ENCODE peak calls at places on chromosome 9, in four cellular contexts. One of them, this sample, is unnamed. For H3K4me1, the result is how much of the 10 kb centered on the place peaks cover.

GRCh38 chr9:135299651-135300345 is 179.8 kb upstream of the PPP1R26 start:
- DNase-seq in fibroblast of lung: no peak
- DNase-seq in GM23248: no peak
- DNase-seq in IMR-90: no peak
- DNase-seq in this sample: peak

GRCh38 chr9:89386797-89387196 is 68.5 kb downstream of the SECISBP2 start:
- DNase-seq in fibroblast of lung: no peak
- DNase-seq in GM23248: no peak
- DNase-seq in IMR-90: no peak
- DNase-seq in this sample: no peak

GRCh38 chr9:78927099-78927940 is 630.4 kb downstream of the PSAT1 start:
- DNase-seq in fibroblast of lung: no peak
- DNase-seq in GM23248: no peak
- DNase-seq in IMR-90: no peak
- DNase-seq in this sample: no peak

GRCh38 chr9:121350993-121351561 is 19.0 kb downstream of the STOM start:
- DNase-seq in fibroblast of lung: peak
- DNase-seq in GM23248: peak
- DNase-seq in IMR-90: peak
- DNase-seq in this sample: peak

GRCh38 chr9:2727966-2728613 is 10.8 kb downstream of the KCNV2 start:
- DNase-seq in fibroblast of lung: peak
- DNase-seq in GM23248: peak
- DNase-seq in IMR-90: peak
- DNase-seq in this sample: peak

GRCh38 chr9:130268521-130269131 is 3.1 kb downstream of the HMCN2 start:
- DNase-seq in fibroblast of lung: no peak
- DNase-seq in GM23248: no peak
- DNase-seq in IMR-90: no peak
- DNase-seq in this sample: no peak

GRCh38 chr9:130535818-130536521 is 43.4 kb upstream of the FUBP3 start:
- DNase-seq in fibroblast of lung: peak
- DNase-seq in GM23248: peak
- DNase-seq in IMR-90: peak
- DNase-seq in this sample: peak

GRCh38 chr9:70257991-70258691 is 637 bp upstream of the SMC5 start:
- DNase-seq in fibroblast of lung: peak
- DNase-seq in GM23248: peak
- DNase-seq in IMR-90: peak
- DNase-seq in this sample: peak

GRCh38 chr9:117750401-117750800 is 46.2 kb downstream of the TLR4 start:
- DNase-seq in fibroblast of lung: no peak
- DNase-seq in GM23248: no peak
- DNase-seq in IMR-90: no peak
- DNase-seq in this sample: no peak

GRCh38 chr9:96061293-96061987 is 185.9 kb downstream of the ERCC6L2 start:
- DNase-seq in fibroblast of lung: peak
- DNase-seq in GM23248: peak
- DNase-seq in IMR-90: peak
- DNase-seq in this sample: peak

GRCh38 chr9:131111186-131111853 is 14.1 kb upstream of the NUP214 start:
- DNase-seq in fibroblast of lung: no peak
- DNase-seq in GM23248: peak
- DNase-seq in IMR-90: no peak
- DNase-seq in this sample: no peak

GRCh38 chr9:31137151-31137849 is 1247.1 kb upstream of the ACO1 start:
- DNase-seq in fibroblast of lung: peak
- DNase-seq in GM23248: peak
- DNase-seq in IMR-90: peak
- DNase-seq in this sample: peak

GRCh38 chr9:22446950-22447606 is 454 bp downstream of the DMRTA1 start:
- DNase-seq in fibroblast of lung: peak
- DNase-seq in GM23248: peak
- DNase-seq in IMR-90: peak
- DNase-seq in this sample: peak

GRCh38 chr9:93500571-93501298 is 47.4 kb upstream of the FAM120AOS start:
- DNase-seq in fibroblast of lung: no peak
- DNase-seq in GM23248: no peak
- DNase-seq in IMR-90: no peak
- DNase-seq in this sample: no peak

GRCh38 chr9:108048406-108049025 is 558.9 kb upstream of the KLF4 start:
- DNase-seq in fibroblast of lung: peak
- DNase-seq in GM23248: peak
- DNase-seq in IMR-90: no peak
- DNase-seq in this sample: no peak

GRCh38 chr9:95459867-95460626 is 56.7 kb downstream of the PTCH1 start:
- DNase-seq in fibroblast of lung: no peak
- DNase-seq in GM23248: no peak
- DNase-seq in IMR-90: peak
- DNase-seq in this sample: peak

GRCh38 chr9:108033976-108034964 is 544.7 kb upstream of the KLF4 start:
- DNase-seq in fibroblast of lung: peak
- DNase-seq in GM23248: peak
- DNase-seq in IMR-90: peak
- DNase-seq in this sample: no peak

GRCh38 chr9:76643399-76644117 is 120.7 kb upstream of the PCA3 start:
- DNase-seq in fibroblast of lung: no peak
- DNase-seq in GM23248: no peak
- DNase-seq in IMR-90: no peak
- DNase-seq in this sample: no peak

GRCh38 chr9:101462558-101462957 is 27.0 kb upstream of the ALDOB start:
- DNase-seq in fibroblast of lung: peak
- DNase-seq in GM23248: no peak
- DNase-seq in IMR-90: peak
- DNase-seq in this sample: no peak

GRCh38 chr9:111163738-111164399 is 125.6 kb upstream of the LPAR1 start:
- DNase-seq in fibroblast of lung: no peak
- DNase-seq in GM23248: peak
- DNase-seq in IMR-90: peak
- DNase-seq in this sample: no peak

GRCh38 chr9:4353236-4353635 is 53.4 kb upstream of the GLIS3 start:
- DNase-seq in fibroblast of lung: no peak
- DNase-seq in GM23248: peak
- DNase-seq in IMR-90: no peak
- DNase-seq in this sample: peak

GRCh38 chr9:109121218-109121796 is 1.6 kb upstream of the TMEM245 start:
- DNase-seq in fibroblast of lung: no peak
- DNase-seq in GM23248: no peak
- DNase-seq in IMR-90: no peak
- DNase-seq in this sample: no peak

GRCh38 chr9:21060919-21061561 is 16.7 kb downstream of the IFNB1 start:
- DNase-seq in fibroblast of lung: peak
- DNase-seq in GM23248: peak
- DNase-seq in IMR-90: peak
- DNase-seq in this sample: peak

GRCh38 chr9:120868676-120869359 is 8.2 kb downstream of the PHF19 start:
- DNase-seq in fibroblast of lung: peak
- DNase-seq in GM23248: peak
- DNase-seq in IMR-90: peak
- DNase-seq in this sample: peak

GRCh38 chr9:120932086-120932818 is 5.7 kb upstream of the TRAF1 start:
- DNase-seq in fibroblast of lung: no peak
- DNase-seq in GM23248: no peak
- DNase-seq in IMR-90: no peak
- DNase-seq in this sample: no peak

GRCh38 chr9:117768740-117769400 is 64.7 kb downstream of the TLR4 start:
- DNase-seq in fibroblast of lung: peak
- DNase-seq in GM23248: peak
- DNase-seq in IMR-90: no peak
- DNase-seq in this sample: no peak

GRCh38 chr9:77170991-77171699 is 6.2 kb upstream of the VPS13A start:
- DNase-seq in fibroblast of lung: no peak
- DNase-seq in GM23248: no peak
- DNase-seq in IMR-90: no peak
- DNase-seq in this sample: peak

GRCh38 chr9:32584784-32585183 is 11.8 kb upstream of the NDUFB6 start:
- DNase-seq in fibroblast of lung: no peak
- DNase-seq in GM23248: peak
- DNase-seq in IMR-90: peak
- DNase-seq in this sample: no peak

GRCh38 chr9:116425244-116425643 is 261.9 kb upstream of the TRIM32 start:
- DNase-seq in fibroblast of lung: no peak
- DNase-seq in GM23248: no peak
- DNase-seq in IMR-90: no peak
- DNase-seq in this sample: no peak

GRCh38 chr9:112193562-112194288 is 18.6 kb upstream of the SUSD1 start:
- DNase-seq in fibroblast of lung: no peak
- DNase-seq in GM23248: no peak
- DNase-seq in IMR-90: no peak
- DNase-seq in this sample: no peak

GRCh38 chr9:2170737-2171136 is 155.6 kb downstream of the SMARCA2 start:
- DNase-seq in fibroblast of lung: no peak
- DNase-seq in GM23248: no peak
- DNase-seq in IMR-90: no peak
- DNase-seq in this sample: no peak

GRCh38 chr9:115042781-115043509 is 75.0 kb downstream of the TNC start:
- DNase-seq in fibroblast of lung: no peak
- DNase-seq in GM23248: peak
- DNase-seq in IMR-90: no peak
- DNase-seq in this sample: no peak
- H3K4me2 ChIP-seq in fibroblast of lung: no peak
- H3K4me2 ChIP-seq in GM23248: no peak
- H3K4me2 ChIP-seq in IMR-90: no peak
- H3K4me2 ChIP-seq in this sample: no peak

GRCh38 chr9:113530022-113530635 is 66.6 kb downstream of the RGS3 start:
- DNase-seq in fibroblast of lung: no peak
- DNase-seq in GM23248: no peak
- DNase-seq in IMR-90: no peak
- DNase-seq in this sample: no peak

GRCh38 chr9:113530942-113531341 is 67.4 kb downstream of the RGS3 start:
- DNase-seq in fibroblast of lung: no peak
- DNase-seq in GM23248: no peak
- DNase-seq in IMR-90: no peak
- DNase-seq in this sample: no peak

GRCh38 chr9:113528088-113528487 is 64.6 kb downstream of the RGS3 start:
- DNase-seq in fibroblast of lung: no peak
- DNase-seq in GM23248: no peak
- DNase-seq in IMR-90: no peak
- DNase-seq in this sample: no peak

GRCh38 chr9:113528811-113529210 is 65.3 kb downstream of the RGS3 start:
- DNase-seq in fibroblast of lung: no peak
- DNase-seq in GM23248: no peak
- DNase-seq in IMR-90: no peak
- DNase-seq in this sample: no peak

DNA sequence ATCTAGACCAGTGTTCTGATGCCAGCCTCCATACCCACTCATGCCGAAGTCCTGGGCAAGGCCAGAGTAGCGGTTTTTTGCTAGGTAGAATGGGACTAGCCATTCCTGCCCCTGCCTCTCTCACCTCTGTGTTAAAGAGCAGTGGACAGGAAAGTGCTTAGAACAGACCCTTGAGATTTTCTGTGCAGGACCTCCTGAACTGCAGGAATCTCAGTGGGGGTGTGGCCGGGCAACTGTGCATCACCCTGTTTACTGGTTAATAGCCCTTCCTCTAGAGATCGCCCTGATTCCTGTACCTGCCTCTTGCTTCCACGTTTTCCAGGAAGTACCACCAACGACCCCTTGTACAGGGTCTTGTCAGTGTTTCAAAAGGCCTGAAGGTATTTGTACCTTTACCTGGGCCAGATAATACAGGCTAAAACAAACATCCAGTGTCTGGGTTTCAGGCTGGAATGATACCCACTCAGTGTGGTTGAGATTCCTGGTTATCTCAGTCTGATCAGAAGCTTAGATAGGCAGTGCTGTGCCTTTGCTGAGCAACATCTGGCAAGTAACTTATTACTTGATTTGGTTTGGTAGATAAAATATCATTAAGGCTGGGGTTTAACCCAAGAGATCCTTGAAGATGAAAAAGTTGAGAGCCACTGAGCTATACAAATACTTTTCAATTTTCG is 65.9 kb downstream of the RGS3 start:
- DNase-seq in fibroblast of lung: no peak
- DNase-seq in GM23248: no peak
- DNase-seq in IMR-90: no peak
- DNase-seq in this sample: no peak
- H3K4me1 ChIP-seq in fibroblast of lung: under half
- H3K4me1 ChIP-seq in GM23248: under half
- H3K4me1 ChIP-seq in IMR-90: under half
- H3K4me1 ChIP-seq in this sample: under half

GRCh38 chr9:13816837-13817236 is 497.1 kb downstream of the NFIB start:
- DNase-seq in fibroblast of lung: no peak
- DNase-seq in GM23248: peak
- DNase-seq in IMR-90: no peak
- DNase-seq in this sample: no peak

GRCh38 chr9:13815001-13815400 is 498.9 kb downstream of the NFIB start:
- DNase-seq in fibroblast of lung: no peak
- DNase-seq in GM23248: no peak
- DNase-seq in IMR-90: no peak
- DNase-seq in this sample: no peak

GRCh38 chr9:13810510-13810909 is 503.4 kb downstream of the NFIB start:
- DNase-seq in fibroblast of lung: peak
- DNase-seq in GM23248: peak
- DNase-seq in IMR-90: no peak
- DNase-seq in this sample: no peak

GRCh38 chr9:13806731-13807130 is 507.2 kb downstream of the NFIB start:
- DNase-seq in fibroblast of lung: no peak
- DNase-seq in GM23248: no peak
- DNase-seq in IMR-90: no peak
- DNase-seq in this sample: no peak

DNA sequence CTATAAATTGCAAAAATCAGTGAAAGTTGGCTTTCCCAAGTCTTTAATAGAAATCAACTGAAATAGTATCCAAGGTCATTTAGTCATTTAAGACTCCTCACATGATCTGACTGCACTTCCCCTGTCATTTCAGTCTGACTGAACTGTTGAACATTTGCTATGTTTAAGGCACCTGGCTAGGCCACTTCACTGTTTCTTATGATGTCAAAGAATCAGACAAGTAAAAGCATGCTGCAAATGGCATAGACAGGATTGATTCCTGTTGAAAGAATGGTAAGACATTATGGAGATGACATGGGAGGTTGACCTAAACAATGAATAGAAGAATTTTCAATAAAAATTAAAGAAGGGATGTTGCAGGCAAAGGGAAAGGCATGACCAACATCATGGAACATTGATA is 502.1 kb downstream of the NFIB start:
- DNase-seq in fibroblast of lung: no peak
- DNase-seq in GM23248: no peak
- DNase-seq in IMR-90: no peak
- DNase-seq in this sample: no peak
- H3K4me2 ChIP-seq in fibroblast of lung: no peak
- H3K4me2 ChIP-seq in GM23248: no peak
- H3K4me2 ChIP-seq in IMR-90: no peak
- H3K4me2 ChIP-seq in this sample: no peak

GRCh38 chr9:23774266-23774665 is 51.8 kb downstream of the ELAVL2 start:
- DNase-seq in fibroblast of lung: no peak
- DNase-seq in GM23248: peak
- DNase-seq in IMR-90: no peak
- DNase-seq in this sample: no peak

GRCh38 chr9:23775549-23775948 is 50.5 kb downstream of the ELAVL2 start:
- DNase-seq in fibroblast of lung: no peak
- DNase-seq in GM23248: no peak
- DNase-seq in IMR-90: no peak
- DNase-seq in this sample: no peak

GRCh38 chr9:23781111-23781510 is 44.9 kb downstream of the ELAVL2 start:
- DNase-seq in fibroblast of lung: no peak
- DNase-seq in GM23248: no peak
- DNase-seq in IMR-90: no peak
- DNase-seq in this sample: no peak

GRCh38 chr9:23779220-23779619 is 46.8 kb downstream of the ELAVL2 start:
- DNase-seq in fibroblast of lung: no peak
- DNase-seq in GM23248: no peak
- DNase-seq in IMR-90: no peak
- DNase-seq in this sample: peak

GRCh38 chr9:23777328-23777727 is 48.7 kb downstream of the ELAVL2 start:
- DNase-seq in fibroblast of lung: no peak
- DNase-seq in GM23248: no peak
- DNase-seq in IMR-90: no peak
- DNase-seq in this sample: no peak
- H3K4me1 ChIP-seq in fibroblast of lung: under half
- H3K4me1 ChIP-seq in GM23248: under half
- H3K4me1 ChIP-seq in IMR-90: under half
- H3K4me1 ChIP-seq in this sample: under half